ENCODE peak calls at places on chromosome 5, in six cellular contexts. L is GM12878, U is HepG2, E is H1, V is GM12891, S is K562. I is an unnamed sample.

GRCh38 chr5:10145922-10146321 is 103.8 kb downstream of the ATPSCKMT start:
- DNase-seq in L (peak; percentile 5), U (peak; percentile 20), E (no peak), V (no peak), S (no peak), I (no peak)

GRCh38 chr5:146345578-146346366 is 7.1 kb downstream of the POU4F3 start:
- DNase-seq in L (no peak), U (no peak), E (peak; percentile 74), V (no peak), S (no peak), I (no peak)

GRCh38 chr5:127097288-127097687 is 24.0 kb upstream of the C5orf63 start:
- DNase-seq in L (no peak), U (peak; percentile 86), E (no peak), V (no peak), S (no peak), I (no peak)

GRCh38 chr5:112338681-112339337 is 80.3 kb downstream of the EPB41L4A start:
- DNase-seq in L (no peak), U (peak; percentile 18), E (no peak), V (no peak), S (no peak), I (no peak)

GRCh38 chr5:166251786-166252185 is 2039.7 kb upstream of the WWC1 start:
- DNase-seq in L (no peak), U (no peak), E (no peak), V (no peak), S (no peak), I (no peak)

GRCh38 chr5:5953641-5954040 is 424.7 kb downstream of the MED10 start:
- DNase-seq in L (no peak), U (no peak), E (no peak), V (no peak), S (no peak), I (no peak)

GRCh38 chr5:32542216-32543059 is 42.9 kb upstream of the SUB1 start:
- DNase-seq in L (peak; percentile 97), U (no peak), E (no peak), V (no peak), S (no peak), I (no peak)

GRCh38 chr5:82312373-82312856 is 34.3 kb upstream of the RPS23 start:
- DNase-seq in L (no peak), U (peak; percentile 50), E (peak; percentile 82), V (no peak), S (peak; percentile 60), I (peak; percentile 8)

GRCh38 chr5:116738270-116738947 is 163.8 kb upstream of the SEMA6A start:
- DNase-seq in L (no peak), U (no peak), E (no peak), V (no peak), S (no peak), I (no peak)

GRCh38 chr5:96262105-96262504 is 170.9 kb downstream of the PCSK1 start:
- DNase-seq in L (no peak), U (no peak), E (no peak), V (no peak), S (no peak), I (no peak)

GRCh38 chr5:139282195-139282557 is 11.4 kb upstream of the MATR3 start:
- DNase-seq in L (no peak), U (no peak), E (no peak), V (no peak), S (no peak), I (no peak)

GRCh38 chr5:111383288-111383970 is 128.9 kb downstream of the STARD4 start:
- DNase-seq in L (no peak), U (no peak), E (no peak), V (no peak), S (no peak), I (no peak)

GRCh38 chr5:64497390-64497789 is 8.4 kb upstream of the RGS7BP start:
- DNase-seq in L (no peak), U (no peak), E (no peak), V (no peak), S (no peak), I (no peak)

GRCh38 chr5:31502506-31502905 is 29.4 kb downstream of the DROSHA start:
- DNase-seq in L (no peak), U (no peak), E (no peak), V (no peak), S (no peak), I (no peak)

GRCh38 chr5:33316773-33317172 is 124.0 kb upstream of the TARS1 start:
- DNase-seq in L (no peak), U (no peak), E (no peak), V (no peak), S (no peak), I (no peak)

GRCh38 chr5:58491216-58491892 is at the start of gene GAPT:
- DNase-seq in L (peak; percentile 9), U (no peak), E (no peak), V (peak; percentile 7), S (no peak), I (no peak)

GRCh38 chr5:74179183-74179582 is 461.3 kb downstream of the ENC1 start:
- DNase-seq in L (no peak), U (no peak), E (no peak), V (no peak), S (no peak), I (no peak)

GRCh38 chr5:176647870-176648466 is 684 bp downstream of the TSPAN17 start:
- DNase-seq in L (no peak), U (no peak), E (peak; percentile 65), V (no peak), S (peak; percentile 61), I (no peak)

GRCh38 chr5:95812100-95812472 is 10.4 kb downstream of the GLRX start:
- DNase-seq in L (no peak), U (peak; percentile 77), E (no peak), V (no peak), S (peak; percentile 41), I (no peak)

GRCh38 chr5:1378866-1379659 is 34.2 kb upstream of the CLPTM1L start:
- DNase-seq in L (no peak), U (no peak), E (no peak), V (no peak), S (no peak), I (no peak)

GRCh38 chr5:154841273-154841661 is 9.1 kb downstream of the FAXDC2 start:
- DNase-seq in L (no peak), U (no peak), E (no peak), V (no peak), S (no peak), I (no peak)

GRCh38 chr5:103886826-103887225 is 324.2 kb upstream of the NUDT12 start:
- DNase-seq in L (no peak), U (no peak), E (no peak), V (no peak), S (no peak), I (no peak)

GRCh38 chr5:112640495-112640894 is 97.2 kb upstream of the APC start:
- DNase-seq in L (no peak), U (no peak), E (no peak), V (no peak), S (no peak), I (no peak)

GRCh38 chr5:93593476-93594060 is 10.5 kb downstream of the NR2F1 start:
- DNase-seq in L (no peak), U (no peak), E (no peak), V (no peak), S (no peak), I (no peak)

GRCh38 chr5:31638286-31638685 is 645 bp upstream of the PDZD2 start:
- DNase-seq in L (no peak), U (no peak), E (no peak), V (no peak), S (no peak), I (peak; percentile 15)

GRCh38 chr5:137376127-137376526 is 123.0 kb downstream of the SPOCK1 start:
- DNase-seq in L (no peak), U (no peak), E (no peak), V (no peak), S (no peak), I (no peak)

GRCh38 chr5:127757576-127757975 is 54.4 kb downstream of the CCDC192 start:
- DNase-seq in L (peak; percentile 16), U (no peak), E (no peak), V (peak; percentile 8), S (peak; percentile 21), I (no peak)

GRCh38 chr5:68456756-68457217 is 241.2 kb downstream of the PIK3R1 start:
- DNase-seq in L (no peak), U (peak; percentile 20), E (no peak), V (no peak), S (peak; percentile 62), I (no peak)

GRCh38 chr5:138981606-138982005 is 106.5 kb upstream of the LRRTM2 start:
- DNase-seq in L (no peak), U (no peak), E (no peak), V (no peak), S (no peak), I (no peak)

GRCh38 chr5:55993628-55994501 is 898 bp downstream of the IL6ST start:
- DNase-seq in L (no peak), U (no peak), E (no peak), V (no peak), S (no peak), I (no peak)

GRCh38 chr5:109410389-109411174 is 808 bp upstream of the PJA2 start:
- DNase-seq in L (no peak), U (no peak), E (peak; percentile 60), V (no peak), S (peak; percentile 69), I (no peak)
- TF ChIP-seq POLR2A in L (no peak), U (peak; percentile 74), E (peak; percentile 95), V (peak; percentile 81), S (peak; percentile 82), I (peak; percentile 70)

GRCh38 chr5:102796481-102796880 is 41.4 kb downstream of the PAM start:
- DNase-seq in L (no peak), U (peak; percentile 41), E (no peak), V (no peak), S (no peak), I (no peak)
- TF ChIP-seq TAF1 in L (no peak), U (no peak), E (no peak), V (no peak), S (no peak), I (no peak)

DNA sequence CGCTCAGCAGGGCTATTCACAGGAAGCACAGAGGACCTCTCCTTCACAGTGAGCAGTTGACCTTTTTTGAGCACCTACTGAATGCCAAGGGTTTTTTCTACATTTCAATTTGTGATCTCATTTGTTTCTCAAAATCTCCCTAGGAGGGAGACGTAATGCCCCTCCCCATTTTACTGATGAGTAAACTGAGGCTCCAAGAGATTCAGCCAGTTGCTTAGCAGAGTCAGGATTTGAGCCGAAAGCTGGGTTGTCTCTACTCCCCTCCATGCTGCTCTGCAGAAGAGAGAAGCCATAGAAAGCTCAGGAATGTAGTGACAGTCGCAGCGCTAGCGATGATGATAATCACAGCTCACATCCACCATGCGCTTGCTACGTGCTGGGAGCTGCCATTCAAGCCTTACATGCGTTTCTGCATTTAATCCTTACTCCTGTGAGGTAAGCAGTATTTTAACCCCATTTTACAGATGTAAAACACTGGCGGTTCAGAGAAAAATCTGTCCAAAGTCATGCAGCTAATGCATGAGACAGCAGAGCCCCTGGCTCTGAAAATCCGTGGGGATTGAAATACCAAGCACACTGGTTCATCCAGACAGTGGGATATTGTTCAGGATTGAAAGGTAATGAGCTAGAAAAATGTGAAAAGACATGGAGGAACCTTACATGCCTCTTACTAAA is 33.8 kb downstream of the ERGIC1 start:
- DNase-seq in L (no peak), U (no peak), E (no peak), V (no peak), S (no peak), I (no peak)
- TF ChIP-seq POLR2A in L (no peak), U (no peak), E (no peak), V (no peak), S (no peak), I (no peak)

DNA sequence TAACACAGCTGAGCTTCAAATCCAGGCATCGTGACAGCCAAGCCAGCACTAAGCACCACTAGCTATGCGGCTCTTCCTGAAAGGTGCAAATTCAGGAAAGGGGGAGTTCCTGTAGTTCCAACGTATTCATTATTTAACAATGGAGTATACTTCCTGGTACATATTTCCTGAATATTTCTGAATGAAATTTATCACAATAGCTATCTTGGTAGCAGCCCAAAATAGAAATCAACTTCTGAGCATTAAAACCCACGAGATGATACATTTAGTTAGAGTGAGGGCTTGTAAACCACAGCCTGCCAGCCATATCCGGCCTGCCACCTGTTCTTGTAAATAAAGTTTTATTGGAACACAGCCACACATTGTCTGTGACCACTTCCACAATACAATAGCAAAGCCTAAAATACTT is 109.7 kb upstream of the RETREG1 start:
- DNase-seq in L (peak; percentile 12), U (no peak), E (no peak), V (no peak), S (no peak), I (no peak)
- TF ChIP-seq TAF1 in L (no peak), U (no peak), E (no peak), V (no peak), S (no peak), I (no peak)

I was measured in GM12892.